ENCODE peak calls at places on chromosomes 11 and 22, in seven cellular contexts. N, U, J, I, W, B and A are unnamed samples.

GRCh38 chr11:121933294-121933693 is 182.7 kb downstream of the BLID start:
- DNase-seq in N (no peak), U (no peak), J (no peak), I (no peak), W (no peak), B (no peak), A (no peak)

GRCh38 chr11:113240389-113240788 is 74.0 kb upstream of the TTC12 start:
- DNase-seq in N (no peak), U (no peak), J (no peak), I (no peak), W (no peak), B (no peak), A (no peak)

GRCh38 chr11:85889676-85890579 is 34.7 kb downstream of the CCDC83 start:
- DNase-seq in N (peak), U (no peak), J (peak), I (no peak), W (no peak), B (peak), A (no peak)

GRCh38 chr11:73734996-73735395 is 25.9 kb downstream of the RAB6A start:
- DNase-seq in N (no peak), U (no peak), J (peak), I (no peak), W (no peak), B (no peak), A (no peak)

GRCh38 chr22:48700566-48701295 is 1126.9 kb downstream of the BRD1 start:
- DNase-seq in N (no peak), U (no peak), J (no peak), I (no peak), W (no peak), B (no peak), A (no peak)

GRCh38 chr22:48035897-48036296 is 1273.4 kb downstream of the TBC1D22A start:
- DNase-seq in N (no peak), U (no peak), J (no peak), I (no peak), W (no peak), B (no peak), A (peak)

GRCh38 chr11:12318791-12319733 is 58.3 kb upstream of the PARVA start:
- DNase-seq in N (no peak), U (no peak), J (peak), I (no peak), W (no peak), B (peak), A (no peak)

GRCh38 chr11:125350206-125351044 is 145.6 kb downstream of the FEZ1 start:
- DNase-seq in N (no peak), U (no peak), J (no peak), I (no peak), W (no peak), B (no peak), A (no peak)

GRCh38 chr11:110077866-110078325 is 15.3 kb upstream of the ZC3H12C start:
- DNase-seq in N (peak), U (no peak), J (peak), I (no peak), W (no peak), B (no peak), A (no peak)

GRCh38 chr11:27703453-27703852 is 3.2 kb upstream of the BDNF start:
- DNase-seq in N (no peak), U (no peak), J (peak), I (no peak), W (no peak), B (peak), A (no peak)